ENCODE peak calls at places on chromosomes 13 and 19, in nine cellular contexts. X, R, S, Z, V, C, M, F and O are unnamed samples.

GRCh38 chr19:46634045-46634655 is 1.9 kb downstream of the GNG8 start:
- DNase-seq in X (peak; percentile 92), R (peak; percentile 75), S (peak; percentile 83), Z (peak; percentile 89), V (peak; percentile 80), C (peak; percentile 91), M (peak; percentile 91), F (peak; percentile 88), O (peak; percentile 100)

GRCh38 chr13:29081036-29081435 is 260.9 kb downstream of the MTUS2 start:
- DNase-seq in X (no peak), R (no peak), S (no peak), Z (peak; percentile 71), V (no peak), C (no peak), M (no peak), F (no peak), O (no peak)

GRCh38 chr13:61413572-61413971 is 2.1 kb downstream of the PCDH20 start:
- DNase-seq in X (no peak), R (no peak), S (no peak), Z (no peak), V (no peak), C (no peak), M (no peak), F (peak; percentile 34), O (peak; percentile 45)

GRCh38 chr13:50724913-50725312 is 118.6 kb downstream of the DLEU7 start:
- DNase-seq in X (no peak), R (no peak), S (no peak), Z (no peak), V (no peak), C (no peak), M (no peak), F (no peak), O (no peak)

GRCh38 chr19:49677232-49677881 is at the start of gene PRMT1:
- DNase-seq in X (no peak), R (no peak), S (peak; percentile 54), Z (peak; percentile 72), V (peak; percentile 55), C (no peak), M (no peak), F (peak; percentile 65), O (peak; percentile 90)

GRCh38 chr19:56958428-56958827 is 117.9 kb upstream of the PEG3 start:
- DNase-seq in X (no peak), R (no peak), S (no peak), Z (no peak), V (no peak), C (no peak), M (no peak), F (no peak), O (no peak)

GRCh38 chr19:58519087-58519354 is 589 bp downstream of the ZBTB45 start:
- DNase-seq in X (peak; percentile 67), R (peak; percentile 54), S (peak; percentile 23), Z (peak; percentile 76), V (peak; percentile 62), C (peak; percentile 78), M (peak; percentile 82), F (peak; percentile 87), O (peak; percentile 93)

GRCh38 chr19:35935911-35936737 is at the start of gene LRFN3:
- DNase-seq in X (peak; percentile 73), R (peak; percentile 60), S (peak; percentile 19), Z (peak; percentile 68), V (peak; percentile 78), C (peak; percentile 85), M (peak; percentile 82), F (peak; percentile 93), O (peak; percentile 95)

GRCh38 chr19:47247308-47247990 is 8.9 kb upstream of the CCDC9 start:
- DNase-seq in X (peak; percentile 88), R (peak; percentile 79), S (peak; percentile 77), Z (peak; percentile 79), V (peak; percentile 83), C (peak; percentile 90), M (peak; percentile 86), F (peak; percentile 77), O (peak; percentile 83)

GRCh38 chr19:4194353-4194752 is 11.9 kb downstream of the ANKRD24 start:
- DNase-seq in X (no peak), R (no peak), S (no peak), Z (no peak), V (no peak), C (no peak), M (no peak), F (no peak), O (no peak)

GRCh38 chr19:37251308-37252229 is 33.6 kb downstream of the ZNF383 start:
- DNase-seq in X (no peak), R (peak; percentile 43), S (no peak), Z (no peak), V (peak; percentile 85), C (peak; percentile 72), M (peak; percentile 61), F (no peak), O (peak; percentile 10)

GRCh38 chr13:98540476-98540875 is 36.4 kb downstream of the STK24 start:
- DNase-seq in X (no peak), R (no peak), S (no peak), Z (no peak), V (no peak), C (no peak), M (no peak), F (no peak), O (no peak)

GRCh38 chr19:41431426-41432386 is 4.5 kb upstream of the B3GNT8 start:
- DNase-seq in X (no peak), R (no peak), S (no peak), Z (no peak), V (peak; percentile 71), C (no peak), M (no peak), F (peak; percentile 96), O (no peak)

GRCh38 chr13:39777527-39778061 is 122.1 kb downstream of the COG6 start:
- DNase-seq in X (no peak), R (no peak), S (no peak), Z (peak; percentile 57), V (no peak), C (no peak), M (no peak), F (no peak), O (no peak)

DNA sequence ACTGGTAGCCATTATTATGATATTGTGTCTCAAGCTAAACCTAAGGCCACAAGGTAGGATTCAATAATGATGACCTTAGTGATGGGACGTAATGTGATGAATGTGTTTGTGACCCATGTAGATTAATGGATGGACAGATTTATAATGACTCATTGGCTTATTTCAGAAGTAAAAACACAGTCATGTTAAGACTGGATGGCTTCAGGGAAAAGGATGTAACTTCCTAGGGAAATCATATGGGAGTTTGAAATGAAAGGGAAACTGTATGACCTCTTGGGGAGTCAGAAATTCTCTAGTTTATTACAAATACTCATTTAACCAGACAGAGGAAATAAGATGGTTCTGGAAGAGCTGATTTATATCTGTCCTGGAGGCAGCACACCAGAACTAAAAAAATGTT is 3.0 kb downstream of the EDNRB start:
- DNase-seq in X (no peak), R (no peak), S (no peak), Z (no peak), V (no peak), C (no peak), M (no peak), F (no peak), O (no peak)
- H3K4me3 ChIP-seq in X (no peak overlapping the region), R (no peak overlapping the region), S (no peak overlapping the region), Z (no peak overlapping the region), V (peak overlapping the region; percentile 58), C (no peak overlapping the region), M (no peak overlapping the region), F (no peak overlapping the region), O (peak overlapping the region; percentile 0)

GRCh38 chr13:41334810-41335209 is 23.7 kb downstream of the NAA16 start:
- DNase-seq in X (no peak), R (no peak), S (no peak), Z (no peak), V (no peak), C (no peak), M (no peak), F (no peak), O (no peak)
- H3K36me3 ChIP-seq in X (no peaks in the 10 kb centered on the region), R (no peaks in the 10 kb centered on the region), S (peaks cover 11% of the 10 kb centered on the region), Z (peaks cover 92% of the 10 kb centered on the region), V (no peaks in the 10 kb centered on the region), C (peaks cover 23% of the 10 kb centered on the region), M (no peaks in the 10 kb centered on the region), F (peaks cover 13% of the 10 kb centered on the region), O (no peaks in the 10 kb centered on the region)

GRCh38 chr19:2497186-2497585 is 21.3 kb downstream of the GADD45B start:
- DNase-seq in X (no peak), R (no peak), S (no peak), Z (no peak), V (no peak), C (no peak), M (no peak), F (no peak), O (peak; percentile 29)

GRCh38 chr19:2494447-2495129 is 18.7 kb downstream of the GADD45B start:
- DNase-seq in X (peak; percentile 67), R (peak; percentile 46), S (peak; percentile 61), Z (peak; percentile 51), V (peak; percentile 83), C (peak; percentile 95), M (peak; percentile 92), F (peak; percentile 64), O (peak; percentile 87)

GRCh38 chr19:2494084-2494446 is 18.1 kb downstream of the GADD45B start:
- DNase-seq in X (no peak), R (no peak), S (no peak), Z (no peak), V (no peak), C (peak; percentile 77), M (no peak), F (no peak), O (peak; percentile 65)

GRCh38 chr19:2495651-2496316 is 19.9 kb downstream of the GADD45B start:
- DNase-seq in X (no peak), R (no peak), S (no peak), Z (no peak), V (peak; percentile 51), C (peak; percentile 85), M (peak; percentile 73), F (peak; percentile 88), O (peak; percentile 59)

DNA sequence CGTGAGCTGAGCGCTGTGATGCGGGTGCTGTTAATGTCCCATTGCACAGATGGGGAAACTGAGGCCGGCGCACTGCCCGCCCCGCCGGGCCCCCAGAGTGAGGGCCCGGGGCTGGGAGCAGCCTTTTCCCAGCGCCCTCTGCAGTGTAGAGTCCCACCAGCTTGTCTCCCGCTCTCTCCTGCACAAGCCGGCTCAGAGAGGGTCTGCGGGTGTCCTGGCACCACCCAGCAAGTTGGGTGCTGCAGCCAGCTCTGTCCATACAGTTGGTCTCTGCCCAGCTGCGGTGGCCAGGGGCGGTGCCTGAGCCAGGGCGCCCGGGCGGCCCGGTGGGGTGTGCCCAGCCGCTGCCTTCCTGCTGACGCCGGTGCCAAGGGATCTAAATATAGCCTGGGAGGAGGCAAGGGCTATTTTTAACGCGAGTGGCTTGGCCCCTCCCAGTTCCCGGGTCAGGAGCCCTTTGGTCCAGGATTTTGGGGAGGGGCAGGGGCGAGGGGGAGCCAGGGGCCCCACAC is 19.3 kb downstream of the GADD45B start:
- DNase-seq in X (peak; percentile 57), R (peak; percentile 59), S (peak; percentile 16), Z (no peak), V (peak; percentile 83), C (peak; percentile 96), M (peak; percentile 91), F (peak; percentile 91), O (peak; percentile 81)
- H3K4me3 ChIP-seq in X (peak overlapping the region; percentile 85), R (peak overlapping the region; percentile 31), S (peak overlapping the region; percentile 77), Z (peak overlapping the region; percentile 67), V (peak overlapping the region; percentile 66), C (peak overlapping the region; percentile 45), M (peak overlapping the region; percentile 37), F (peak overlapping the region; percentile 7), O (peak overlapping the region; percentile 47)

DNA sequence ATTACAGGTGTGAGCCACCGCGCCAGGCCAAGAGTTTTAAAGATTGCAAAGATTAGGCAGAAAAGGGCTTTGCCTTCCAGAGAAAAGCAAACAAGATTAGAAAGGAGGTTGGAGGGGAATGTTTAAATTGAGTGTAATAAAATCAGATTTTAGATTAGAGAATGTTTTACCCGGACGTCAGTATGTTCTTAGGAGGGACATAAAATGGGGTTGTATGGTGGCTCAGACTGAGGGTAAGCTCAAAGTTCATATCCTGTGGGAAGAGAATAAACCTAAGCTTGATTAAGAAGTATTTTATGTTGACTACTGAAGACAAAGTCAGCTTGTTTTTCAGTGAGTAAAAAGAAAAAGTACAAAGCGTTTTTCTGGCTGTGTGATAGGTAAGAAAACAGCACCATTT is 34.1 kb upstream of the ZNF681 start:
- DNase-seq in X (no peak), R (no peak), S (no peak), Z (no peak), V (no peak), C (no peak), M (no peak), F (no peak), O (no peak)
- H3K36me3 ChIP-seq in X (no peaks in the 10 kb centered on the region), R (no peaks in the 10 kb centered on the region), S (no peaks in the 10 kb centered on the region), Z (peaks cover 3% of the 10 kb centered on the region), V (no peaks in the 10 kb centered on the region), C (no peaks in the 10 kb centered on the region), M (no peaks in the 10 kb centered on the region), F (no peaks in the 10 kb centered on the region), O (peaks cover 3% of the 10 kb centered on the region)